ENCODE peak calls at places on chromosomes 11 and 22, in ten cellular contexts. One of them, this sample, is unnamed.

GRCh38 chr11:130489716-130490115 is 41.3 kb downstream of the ADAMTS15 start:
- DNase-seq in Calu3: no peak
- DNase-seq in central memory CD8-positive, alpha-beta T cell: no peak
- DNase-seq in activated CD4-positive, alpha-beta T cell treated with anti-CD3 and anti-CD28 coated beads for 36 hours: no peak
- DNase-seq in CD4-positive, alpha-beta memory T cell: no peak
- DNase-seq in globus pallidus: no peak
- DNase-seq in AML-193: no peak
- DNase-seq in stomach: no peak
- DNase-seq in WERI-Rb-1: no peak
- DNase-seq in NCI-H2029: no peak
- DNase-seq in this sample: no peak

GRCh38 chr11:9160166-9160565 is 68.8 kb upstream of the SCUBE2 start:
- DNase-seq in CD4-positive, alpha-beta memory T cell: no peak
- DNase-seq in WERI-Rb-1: no peak
- DNase-seq in globus pallidus: no peak
- DNase-seq in stomach: no peak
- DNase-seq in AML-193: peak; percentile 20
- DNase-seq in activated CD4-positive, alpha-beta T cell treated with anti-CD3 and anti-CD28 coated beads for 36 hours: no peak
- DNase-seq in Calu3: no peak
- DNase-seq in central memory CD8-positive, alpha-beta T cell: no peak
- DNase-seq in NCI-H2029: no peak
- DNase-seq in this sample: no peak

GRCh38 chr11:102111787-102112653 is 1.8 kb downstream of the YAP1 start:
- DNase-seq in WERI-Rb-1: no peak
- DNase-seq in CD4-positive, alpha-beta memory T cell: peak; percentile 55
- DNase-seq in NCI-H2029: no peak
- DNase-seq in AML-193: no peak
- DNase-seq in globus pallidus: no peak
- DNase-seq in stomach: peak; percentile 72
- DNase-seq in Calu3: no peak
- DNase-seq in activated CD4-positive, alpha-beta T cell treated with anti-CD3 and anti-CD28 coated beads for 36 hours: peak; percentile 28
- DNase-seq in central memory CD8-positive, alpha-beta T cell: no peak
- DNase-seq in this sample: peak; percentile 19

GRCh38 chr11:65646921-65647701 is 9.2 kb downstream of the SIPA1 start:
- DNase-seq in activated CD4-positive, alpha-beta T cell treated with anti-CD3 and anti-CD28 coated beads for 36 hours: no peak
- DNase-seq in NCI-H2029: no peak
- DNase-seq in CD4-positive, alpha-beta memory T cell: peak; percentile 32
- DNase-seq in central memory CD8-positive, alpha-beta T cell: no peak
- DNase-seq in globus pallidus: peak; percentile 65
- DNase-seq in Calu3: no peak
- DNase-seq in AML-193: no peak
- DNase-seq in stomach: peak; percentile 78
- DNase-seq in WERI-Rb-1: no peak
- DNase-seq in this sample: no peak

GRCh38 chr22:39583066-39583667 is 12.6 kb downstream of the CACNA1I start:
- DNase-seq in central memory CD8-positive, alpha-beta T cell: no peak
- DNase-seq in CD4-positive, alpha-beta memory T cell: no peak
- DNase-seq in stomach: no peak
- DNase-seq in activated CD4-positive, alpha-beta T cell treated with anti-CD3 and anti-CD28 coated beads for 36 hours: no peak
- DNase-seq in globus pallidus: no peak
- DNase-seq in Calu3: no peak
- DNase-seq in AML-193: no peak
- DNase-seq in WERI-Rb-1: no peak
- DNase-seq in NCI-H2029: no peak
- DNase-seq in this sample: no peak

GRCh38 chr22:36911887-36912661 is 1.4 kb upstream of the CSF2RB start:
- DNase-seq in stomach: no peak
- DNase-seq in NCI-H2029: no peak
- DNase-seq in AML-193: no peak
- DNase-seq in central memory CD8-positive, alpha-beta T cell: no peak
- DNase-seq in Calu3: no peak
- DNase-seq in CD4-positive, alpha-beta memory T cell: no peak
- DNase-seq in globus pallidus: no peak
- DNase-seq in activated CD4-positive, alpha-beta T cell treated with anti-CD3 and anti-CD28 coated beads for 36 hours: no peak
- DNase-seq in WERI-Rb-1: no peak
- DNase-seq in this sample: no peak

GRCh38 chr11:106656646-106657045 is 361.6 kb downstream of the GUCY1A2 start:
- DNase-seq in Calu3: no peak
- DNase-seq in globus pallidus: no peak
- DNase-seq in activated CD4-positive, alpha-beta T cell treated with anti-CD3 and anti-CD28 coated beads for 36 hours: no peak
- DNase-seq in stomach: no peak
- DNase-seq in AML-193: no peak
- DNase-seq in central memory CD8-positive, alpha-beta T cell: no peak
- DNase-seq in NCI-H2029: no peak
- DNase-seq in CD4-positive, alpha-beta memory T cell: no peak
- DNase-seq in WERI-Rb-1: no peak
- DNase-seq in this sample: no peak

GRCh38 chr22:17875156-17875555 is 100.9 kb upstream of the BID start:
- DNase-seq in Calu3: no peak
- DNase-seq in central memory CD8-positive, alpha-beta T cell: no peak
- DNase-seq in WERI-Rb-1: no peak
- DNase-seq in activated CD4-positive, alpha-beta T cell treated with anti-CD3 and anti-CD28 coated beads for 36 hours: no peak
- DNase-seq in CD4-positive, alpha-beta memory T cell: no peak
- DNase-seq in stomach: no peak
- DNase-seq in AML-193: no peak
- DNase-seq in NCI-H2029: no peak
- DNase-seq in globus pallidus: no peak
- DNase-seq in this sample: no peak

GRCh38 chr11:18312012-18312411 is 9.9 kb downstream of the HPS5 start:
- DNase-seq in activated CD4-positive, alpha-beta T cell treated with anti-CD3 and anti-CD28 coated beads for 36 hours: no peak
- DNase-seq in Calu3: no peak
- DNase-seq in AML-193: no peak
- DNase-seq in globus pallidus: peak; percentile 31
- DNase-seq in NCI-H2029: no peak
- DNase-seq in central memory CD8-positive, alpha-beta T cell: no peak
- DNase-seq in stomach: no peak
- DNase-seq in WERI-Rb-1: no peak
- DNase-seq in CD4-positive, alpha-beta memory T cell: no peak
- DNase-seq in this sample: no peak

GRCh38 chr11:69353696-69354544 is 60.0 kb downstream of the MYEOV start:
- DNase-seq in stomach: no peak
- DNase-seq in WERI-Rb-1: no peak
- DNase-seq in AML-193: no peak
- DNase-seq in CD4-positive, alpha-beta memory T cell: no peak
- DNase-seq in globus pallidus: no peak
- DNase-seq in NCI-H2029: no peak
- DNase-seq in central memory CD8-positive, alpha-beta T cell: no peak
- DNase-seq in Calu3: no peak
- DNase-seq in activated CD4-positive, alpha-beta T cell treated with anti-CD3 and anti-CD28 coated beads for 36 hours: no peak
- DNase-seq in this sample: no peak